ENCODE peak calls at places on chromosome 20, in eight cellular contexts. One of them, this sample, is unnamed.

GRCh38 chr20:4985658-4986057 is 15.7 kb downstream of the SLC23A2 start:
- DNase-seq in left lung: no peak
- DNase-seq in kidney: no peak
- DNase-seq in A549: no peak
- DNase-seq in right lobe of liver: no peak
- DNase-seq in keratinocyte: no peak
- DNase-seq in upper lobe of right lung: no peak
- DNase-seq in brain microvascular endothelial cell: no peak
- DNase-seq in this sample: no peak

GRCh38 chr20:1185316-1185741 is 548 bp upstream of the TMEM74B start:
- DNase-seq in left lung: no peak
- DNase-seq in kidney: no peak
- DNase-seq in A549: no peak
- DNase-seq in right lobe of liver: no peak
- DNase-seq in keratinocyte: no peak
- DNase-seq in upper lobe of right lung: no peak
- DNase-seq in brain microvascular endothelial cell: no peak
- DNase-seq in this sample: no peak

GRCh38 chr20:9409352-9409751 is 105.0 kb upstream of the LAMP5 start:
- DNase-seq in left lung: no peak
- DNase-seq in kidney: no peak
- DNase-seq in A549: no peak
- DNase-seq in right lobe of liver: no peak
- DNase-seq in keratinocyte: no peak
- DNase-seq in upper lobe of right lung: no peak
- DNase-seq in brain microvascular endothelial cell: peak; percentile 29
- DNase-seq in this sample: no peak

GRCh38 chr20:39631557-39631956 is 669.4 kb downstream of the DHX35 start:
- DNase-seq in left lung: no peak
- DNase-seq in kidney: no peak
- DNase-seq in A549: no peak
- DNase-seq in right lobe of liver: no peak
- DNase-seq in keratinocyte: peak; percentile 45
- DNase-seq in upper lobe of right lung: no peak
- DNase-seq in brain microvascular endothelial cell: peak; percentile 12
- DNase-seq in this sample: no peak

GRCh38 chr20:64188682-64189529 is 24.7 kb downstream of the MYT1 start:
- DNase-seq in left lung: no peak
- DNase-seq in kidney: no peak
- DNase-seq in A549: peak; percentile 88
- DNase-seq in right lobe of liver: no peak
- DNase-seq in keratinocyte: no peak
- DNase-seq in upper lobe of right lung: no peak
- DNase-seq in brain microvascular endothelial cell: peak; percentile 10
- DNase-seq in this sample: no peak

GRCh38 chr20:16392346-16392745 is 180.9 kb downstream of the KIF16B start:
- DNase-seq in left lung: no peak
- DNase-seq in kidney: no peak
- DNase-seq in A549: no peak
- DNase-seq in right lobe of liver: no peak
- DNase-seq in keratinocyte: no peak
- DNase-seq in upper lobe of right lung: no peak
- DNase-seq in brain microvascular endothelial cell: no peak
- DNase-seq in this sample: no peak

GRCh38 chr20:10385850-10386544 is 48.0 kb downstream of the MKKS start:
- DNase-seq in left lung: no peak
- DNase-seq in kidney: no peak
- DNase-seq in A549: no peak
- DNase-seq in right lobe of liver: no peak
- DNase-seq in keratinocyte: no peak
- DNase-seq in upper lobe of right lung: no peak
- DNase-seq in brain microvascular endothelial cell: peak; percentile 27
- DNase-seq in this sample: no peak

GRCh38 chr20:36304786-36305495 is 1.2 kb upstream of the DLGAP4 start:
- DNase-seq in left lung: no peak
- DNase-seq in kidney: no peak
- DNase-seq in A549: no peak
- DNase-seq in right lobe of liver: no peak
- DNase-seq in keratinocyte: no peak
- DNase-seq in upper lobe of right lung: no peak
- DNase-seq in brain microvascular endothelial cell: no peak
- DNase-seq in this sample: no peak

GRCh38 chr20:47799116-47799715 is 13.9 kb upstream of the SULF2 start:
- DNase-seq in left lung: no peak
- DNase-seq in kidney: no peak
- DNase-seq in A549: no peak
- DNase-seq in right lobe of liver: no peak
- DNase-seq in keratinocyte: no peak
- DNase-seq in upper lobe of right lung: no peak
- DNase-seq in brain microvascular endothelial cell: no peak
- DNase-seq in this sample: no peak

GRCh38 chr20:48295445-48295903 is 510.2 kb upstream of the SULF2 start:
- DNase-seq in left lung: no peak
- DNase-seq in kidney: no peak
- DNase-seq in A549: peak; percentile 88
- DNase-seq in right lobe of liver: no peak
- DNase-seq in keratinocyte: no peak
- DNase-seq in upper lobe of right lung: no peak
- DNase-seq in brain microvascular endothelial cell: peak; percentile 88
- DNase-seq in this sample: no peak

GRCh38 chr20:43910564-43910963 is 4.1 kb upstream of the TOX2 start:
- DNase-seq in left lung: no peak
- DNase-seq in kidney: no peak
- DNase-seq in A549: no peak
- DNase-seq in right lobe of liver: no peak
- DNase-seq in keratinocyte: no peak
- DNase-seq in upper lobe of right lung: no peak
- DNase-seq in brain microvascular endothelial cell: no peak
- DNase-seq in this sample: no peak

GRCh38 chr20:53020834-53021233 is 48.7 kb downstream of the TSHZ2 start:
- DNase-seq in left lung: no peak
- DNase-seq in kidney: no peak
- DNase-seq in A549: no peak
- DNase-seq in right lobe of liver: no peak
- DNase-seq in keratinocyte: no peak
- DNase-seq in upper lobe of right lung: no peak
- DNase-seq in brain microvascular endothelial cell: no peak
- DNase-seq in this sample: no peak

GRCh38 chr20:59448828-59449444 is 148.5 kb downstream of the EDN3 start:
- DNase-seq in left lung: no peak
- DNase-seq in kidney: no peak
- DNase-seq in A549: no peak
- DNase-seq in right lobe of liver: no peak
- DNase-seq in keratinocyte: no peak
- DNase-seq in upper lobe of right lung: no peak
- DNase-seq in brain microvascular endothelial cell: no peak
- DNase-seq in this sample: no peak

GRCh38 chr20:12166053-12166717 is 248.5 kb downstream of the BTBD3 start:
- DNase-seq in left lung: no peak
- DNase-seq in kidney: no peak
- DNase-seq in A549: no peak
- DNase-seq in right lobe of liver: no peak
- DNase-seq in keratinocyte: no peak
- DNase-seq in upper lobe of right lung: no peak
- DNase-seq in brain microvascular endothelial cell: peak; percentile 70
- DNase-seq in this sample: peak; percentile 20
- H3K4me3 ChIP-seq in left lung: no peak overlapping the region
- H3K4me3 ChIP-seq in kidney: no peak overlapping the region
- H3K4me3 ChIP-seq in A549: no peak overlapping the region
- H3K4me3 ChIP-seq in right lobe of liver: no peak overlapping the region
- H3K4me3 ChIP-seq in keratinocyte: no peak overlapping the region
- H3K4me3 ChIP-seq in upper lobe of right lung: no peak overlapping the region
- H3K4me3 ChIP-seq in brain microvascular endothelial cell: no peak overlapping the region
- H3K4me3 ChIP-seq in this sample: no peak overlapping the region

DNA sequence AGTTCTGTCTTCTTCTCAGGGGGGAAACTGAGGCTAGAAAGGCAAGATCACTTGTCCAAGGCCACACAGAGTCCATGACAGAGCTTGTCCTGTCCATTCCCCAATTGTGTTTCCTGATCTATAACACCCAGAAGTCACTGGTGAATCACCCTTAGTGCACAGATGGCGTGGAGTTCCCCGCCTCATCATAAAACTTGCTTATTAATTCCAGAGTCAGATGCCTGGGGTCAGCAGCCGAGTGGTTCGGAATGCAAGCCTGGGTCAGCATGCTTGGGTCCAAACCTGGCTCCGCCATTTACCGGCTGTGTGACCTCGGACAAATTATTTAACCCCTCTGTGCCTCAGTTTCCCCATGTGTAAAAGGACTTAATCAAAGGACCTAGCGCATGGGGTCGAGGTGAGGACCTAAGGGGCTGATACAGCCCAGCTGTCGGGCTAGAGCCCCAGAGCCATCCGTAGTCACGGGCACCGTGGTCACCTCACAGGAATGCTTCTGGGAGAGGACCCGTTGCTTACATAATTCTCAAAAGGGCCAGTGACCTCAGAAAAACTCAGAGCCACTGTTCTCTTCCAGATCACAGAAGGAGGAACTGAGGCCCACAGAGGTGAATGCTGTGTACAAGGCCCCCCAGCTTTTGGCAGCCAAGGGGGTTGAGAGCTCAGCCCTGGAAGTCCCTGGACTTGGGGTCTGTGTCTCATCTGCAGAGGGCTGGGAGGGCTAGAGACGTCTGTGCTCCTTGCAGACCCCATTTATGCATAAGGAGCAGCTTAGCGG is 1.4 kb upstream of the ZBP1 start:
- DNase-seq in left lung: peak; percentile 19
- DNase-seq in kidney: peak; percentile 47
- DNase-seq in A549: no peak
- DNase-seq in right lobe of liver: no peak
- DNase-seq in keratinocyte: peak; percentile 42
- DNase-seq in upper lobe of right lung: no peak
- DNase-seq in brain microvascular endothelial cell: no peak
- DNase-seq in this sample: no peak
- H3K27ac ChIP-seq in left lung: no peak overlapping the region
- H3K27ac ChIP-seq in kidney: no peak overlapping the region
- H3K27ac ChIP-seq in A549: peak overlapping the region; percentile 82
- H3K27ac ChIP-seq in right lobe of liver: no peak overlapping the region
- H3K27ac ChIP-seq in keratinocyte: no peak overlapping the region
- H3K27ac ChIP-seq in upper lobe of right lung: no peak overlapping the region
- H3K27ac ChIP-seq in brain microvascular endothelial cell: no peak overlapping the region
- H3K27ac ChIP-seq in this sample: no peak overlapping the region

GRCh38 chr20:37502654-37503053 is 18.4 kb upstream of the NNAT start:
- DNase-seq in left lung: no peak
- DNase-seq in kidney: no peak
- DNase-seq in A549: no peak
- DNase-seq in right lobe of liver: peak; percentile 10
- DNase-seq in keratinocyte: no peak
- DNase-seq in upper lobe of right lung: no peak
- DNase-seq in brain microvascular endothelial cell: no peak
- DNase-seq in this sample: no peak
- H3K4me3 ChIP-seq in left lung: no peak overlapping the region
- H3K4me3 ChIP-seq in kidney: no peak overlapping the region
- H3K4me3 ChIP-seq in A549: no peak overlapping the region
- H3K4me3 ChIP-seq in right lobe of liver: no peak overlapping the region
- H3K4me3 ChIP-seq in keratinocyte: no peak overlapping the region
- H3K4me3 ChIP-seq in upper lobe of right lung: no peak overlapping the region
- H3K4me3 ChIP-seq in brain microvascular endothelial cell: no peak overlapping the region
- H3K4me3 ChIP-seq in this sample: no peak overlapping the region

GRCh38 chr20:18634501-18634900 is 46.6 kb downstream of the DTD1 start:
- DNase-seq in left lung: no peak
- DNase-seq in kidney: no peak
- DNase-seq in A549: no peak
- DNase-seq in right lobe of liver: no peak
- DNase-seq in keratinocyte: no peak
- DNase-seq in upper lobe of right lung: no peak
- DNase-seq in brain microvascular endothelial cell: no peak
- DNase-seq in this sample: no peak
- H3K27ac ChIP-seq in left lung: no peak overlapping the region
- H3K27ac ChIP-seq in kidney: no peak overlapping the region
- H3K27ac ChIP-seq in A549: no peak overlapping the region
- H3K27ac ChIP-seq in right lobe of liver: no peak overlapping the region
- H3K27ac ChIP-seq in keratinocyte: no peak overlapping the region
- H3K27ac ChIP-seq in upper lobe of right lung: no peak overlapping the region
- H3K27ac ChIP-seq in brain microvascular endothelial cell: no peak overlapping the region
- H3K27ac ChIP-seq in this sample: no peak overlapping the region

DNA sequence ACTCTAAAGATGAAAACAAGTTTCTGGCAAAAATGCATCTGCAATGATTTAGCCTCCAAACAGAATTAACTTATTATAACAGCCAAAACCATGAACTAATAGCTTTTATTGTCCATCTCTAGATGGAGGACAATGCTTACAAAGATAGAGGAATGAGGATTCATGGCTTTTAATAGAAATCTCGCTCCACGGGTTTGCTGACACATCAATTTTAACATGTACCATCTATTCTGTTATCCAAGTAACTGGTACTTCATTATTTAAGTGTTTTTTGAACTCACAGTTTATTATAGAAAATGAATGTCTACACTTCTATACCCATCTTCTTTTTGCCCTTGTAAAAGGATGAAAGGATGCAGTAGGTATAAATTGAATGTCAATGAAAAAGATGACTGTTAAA is 10.8 kb downstream of the TMX4 start:
- DNase-seq in left lung: no peak
- DNase-seq in kidney: no peak
- DNase-seq in A549: no peak
- DNase-seq in right lobe of liver: no peak
- DNase-seq in keratinocyte: no peak
- DNase-seq in upper lobe of right lung: no peak
- DNase-seq in brain microvascular endothelial cell: no peak
- DNase-seq in this sample: no peak
- H3K4me3 ChIP-seq in left lung: no peak overlapping the region
- H3K4me3 ChIP-seq in kidney: no peak overlapping the region
- H3K4me3 ChIP-seq in A549: no peak overlapping the region
- H3K4me3 ChIP-seq in right lobe of liver: no peak overlapping the region
- H3K4me3 ChIP-seq in keratinocyte: no peak overlapping the region
- H3K4me3 ChIP-seq in upper lobe of right lung: no peak overlapping the region
- H3K4me3 ChIP-seq in brain microvascular endothelial cell: no peak overlapping the region
- H3K4me3 ChIP-seq in this sample: no peak overlapping the region